ENCODE peak calls at places on chromosomes 5 and 9, in nine cellular contexts. J is SHP77; O is left ventricle myocardium inferior; U is Kasumi-1; C is ELR; I is NT2/D1; T is H7; B is activated naive CD8-positive, alpha-beta T cell treated with anti-CD3 and anti-CD28 coated beads for 36 hours; E is stomach. L is an unnamed sample.

GRCh38 chr5:132883261-132883834 is 9.9 kb downstream of the LEAP2 start:
- DNase-seq in J (peak), C (peak), I (no peak), E (peak), U (peak), B (no peak), T (no peak), O (no peak), L (peak)

GRCh38 chr9:85524531-85524930 is 217.2 kb downstream of the AGTPBP1 start:
- DNase-seq in B (no peak), J (no peak), U (no peak), O (no peak), I (no peak), E (no peak), C (no peak), T (no peak), L (no peak)

GRCh38 chr9:109493648-109494047 is 4.5 kb downstream of the PTPN3 start:
- DNase-seq in E (no peak), B (no peak), U (no peak), C (no peak), T (no peak), I (no peak), J (no peak), O (no peak), L (no peak)

GRCh38 chr5:32955814-32956213 is 244.7 kb downstream of the NPR3 start:
- DNase-seq in J (no peak), O (no peak), I (no peak), B (no peak), T (no peak), E (no peak), C (no peak), U (no peak), L (no peak)

GRCh38 chr5:179534431-179534830 is 15.9 kb upstream of the RUFY1 start:
- DNase-seq in B (no peak), U (no peak), I (no peak), E (no peak), T (no peak), C (no peak), O (no peak), J (no peak), L (no peak)

GRCh38 chr5:119551819-119552218 is 77.5 kb upstream of the FAM170A start:
- DNase-seq in O (no peak), U (no peak), C (no peak), B (no peak), E (no peak), I (no peak), J (no peak), T (no peak), L (no peak)

GRCh38 chr5:76818844-76819831 is at the start of gene F2RL1:
- DNase-seq in E (peak), B (peak), C (peak), U (peak), T (peak), J (no peak), I (no peak), O (peak), L (peak)

GRCh38 chr9:23342296-23342695 is 483.7 kb downstream of the ELAVL2 start:
- DNase-seq in B (no peak), E (no peak), U (no peak), C (no peak), J (no peak), I (no peak), T (no peak), O (no peak), L (no peak)

GRCh38 chr5:145825751-145826180 is 9.4 kb downstream of the PRELID2 start:
- DNase-seq in O (no peak), C (peak), I (peak), J (peak), B (no peak), U (peak), T (peak), E (no peak), L (peak)

GRCh38 chr5:146368137-146368536 is 29.5 kb downstream of the POU4F3 start:
- DNase-seq in I (no peak), B (no peak), O (no peak), C (no peak), E (no peak), J (no peak), U (no peak), T (no peak), L (no peak)

GRCh38 chr5:135235002-135235401 is 164.0 kb downstream of the MACROH2A1 start:
- DNase-seq in B (no peak), U (no peak), T (no peak), I (no peak), J (no peak), E (no peak), C (no peak), O (no peak), L (no peak)

GRCh38 chr9:69632768-69633167 is 39.4 kb downstream of the APBA1 start:
- DNase-seq in B (no peak), U (no peak), E (no peak), C (no peak), T (no peak), I (no peak), O (no peak), J (no peak), L (no peak)

GRCh38 chr5:14110196-14110595 is 32.9 kb upstream of the TRIO start:
- DNase-seq in U (no peak), O (no peak), J (no peak), I (no peak), B (no peak), T (no peak), E (no peak), C (peak), L (no peak)

GRCh38 chr9:34552986-34553385 is 30.2 kb upstream of the ENHO start:
- DNase-seq in U (no peak), I (no peak), E (no peak), O (no peak), J (no peak), T (no peak), B (no peak), C (no peak), L (no peak)

L was measured in KBM-7.